ENCODE peak calls at places on chromosomes 5 and 9, in five cellular contexts. W is A549, I is heart right ventricle, C is breast epithelium, D is H1. P is an unnamed sample.

GRCh38 chr5:80186634-80187033 is 69.2 kb downstream of the SERINC5 start:
- DNase-seq in C (no peak), D (no peak), I (no peak), W (no peak), P (no peak)

GRCh38 chr5:124630767-124631704 is 115.4 kb downstream of the ZNF608 start:
- DNase-seq in C (no peak), W (no peak), I (no peak), D (no peak), P (no peak)

GRCh38 chr9:136582977-136583735 is 37.3 kb upstream of the NOTCH1 start:
- DNase-seq in C (no peak), I (no peak), D (no peak), W (no peak), P (no peak)

GRCh38 chr9:112546149-112547012 is 59.8 kb downstream of the KIAA1958 start:
- DNase-seq in D (no peak), W (no peak), I (no peak), C (no peak), P (no peak)

GRCh38 chr9:69292078-69292477 is 32.9 kb upstream of the ENTREP1 start:
- DNase-seq in C (no peak), W (peak; percentile 4), I (no peak), D (no peak), P (no peak)

GRCh38 chr5:756171-756570 is 28.4 kb downstream of the ZDHHC11B start:
- DNase-seq in I (no peak), D (no peak), C (no peak), W (no peak), P (no peak)

GRCh38 chr9:87324613-87325194 is 173.0 kb upstream of the DAPK1 start:
- DNase-seq in W (peak; percentile 31), C (no peak), D (no peak), I (peak; percentile 18), P (peak; percentile 50)

GRCh38 chr5:143228597-143229293 is 174.7 kb downstream of the NR3C1 start:
- DNase-seq in W (no peak), C (no peak), I (no peak), D (no peak), P (no peak)

GRCh38 chr9:4985376-4986266 is 549 bp downstream of the JAK2 start:
- DNase-seq in W (no peak), I (peak; percentile 35), D (no peak), C (no peak), P (peak; percentile 33)

GRCh38 chr9:29775491-29775890 is 2202.2 kb upstream of the C9orf72 start:
- DNase-seq in C (no peak), D (no peak), I (no peak), W (no peak), P (no peak)

GRCh38 chr9:116687762-116688160 is 656 bp downstream of the TRIM32 start:
- DNase-seq in C (no peak), I (no peak), W (peak; percentile 19), D (no peak), P (no peak)

GRCh38 chr9:129841071-129841470 is 5.8 kb downstream of the USP20 start:
- DNase-seq in C (no peak), D (no peak), I (no peak), W (no peak), P (no peak)

GRCh38 chr9:113935677-113936380 is 59.7 kb downstream of the ZNF618 start:
- DNase-seq in D (no peak), C (no peak), I (no peak), W (no peak), P (peak; percentile 2)

GRCh38 chr5:96284727-96285389 is 148.2 kb downstream of the PCSK1 start:
- DNase-seq in D (no peak), W (no peak), I (no peak), C (no peak), P (no peak)

GRCh38 chr5:175825906-175826305 is 45.5 kb upstream of the CPLX2 start:
- DNase-seq in C (no peak), I (no peak), W (no peak), D (no peak), P (no peak)

GRCh38 chr5:36323926-36324781 is 22.5 kb upstream of the RANBP3L start:
- DNase-seq in D (no peak), I (peak; percentile 33), C (no peak), W (no peak), P (no peak)

GRCh38 chr5:175814676-175815075 is 56.7 kb upstream of the CPLX2 start:
- DNase-seq in C (no peak), D (no peak), W (peak; percentile 94), I (no peak), P (no peak)

GRCh38 chr5:151483176-151483575 is 35.8 kb downstream of the SLC36A1 start:
- DNase-seq in D (no peak), C (no peak), W (no peak), I (no peak), P (no peak)

GRCh38 chr5:91280062-91280941 is 102.8 kb downstream of the ARRDC3 start:
- DNase-seq in C (peak; percentile 91), W (peak; percentile 95), I (peak; percentile 94), D (peak; percentile 86), P (peak; percentile 85)
- TF ChIP-seq CTCF in C (no peak), W (no peak), I (no peak), D (no peak), P (peak; percentile 31)

GRCh38 chr9:95336281-95336680 is 18.8 kb upstream of the FANCC start:
- DNase-seq in C (no peak), D (no peak), W (no peak), I (no peak), P (no peak)
- TF ChIP-seq CTCF in C (no peak), D (peak; percentile 75), W (peak; percentile 45), I (peak; percentile 45), P (peak; percentile 27)

GRCh38 chr5:157290156-157290980 is 24.4 kb downstream of the CYFIP2 start:
- DNase-seq in I (no peak), D (no peak), C (no peak), W (peak; percentile 55), P (no peak)

GRCh38 chr5:157295247-157295646 is 29.3 kb downstream of the CYFIP2 start:
- DNase-seq in D (no peak), I (no peak), C (no peak), W (no peak), P (no peak)

GRCh38 chr5:157290981-157291711 is 25.2 kb downstream of the CYFIP2 start:
- DNase-seq in C (no peak), I (no peak), D (no peak), W (peak; percentile 54), P (no peak)

GRCh38 chr5:157292599-157292998 is 26.7 kb downstream of the CYFIP2 start:
- DNase-seq in W (no peak), D (no peak), C (no peak), I (no peak), P (no peak)

GRCh38 chr5:157294692-157295091 is 28.8 kb downstream of the CYFIP2 start:
- DNase-seq in W (no peak), C (no peak), I (no peak), D (no peak), P (no peak)
- TF ChIP-seq CTCF in W (peak; percentile 10), C (no peak), I (no peak), D (peak; percentile 33), P (no peak)

GRCh38 chr5:94113087-94113486 is 371.7 kb upstream of the POU5F2 start:
- DNase-seq in C (no peak), W (no peak), I (no peak), D (no peak), P (no peak)

DNA sequence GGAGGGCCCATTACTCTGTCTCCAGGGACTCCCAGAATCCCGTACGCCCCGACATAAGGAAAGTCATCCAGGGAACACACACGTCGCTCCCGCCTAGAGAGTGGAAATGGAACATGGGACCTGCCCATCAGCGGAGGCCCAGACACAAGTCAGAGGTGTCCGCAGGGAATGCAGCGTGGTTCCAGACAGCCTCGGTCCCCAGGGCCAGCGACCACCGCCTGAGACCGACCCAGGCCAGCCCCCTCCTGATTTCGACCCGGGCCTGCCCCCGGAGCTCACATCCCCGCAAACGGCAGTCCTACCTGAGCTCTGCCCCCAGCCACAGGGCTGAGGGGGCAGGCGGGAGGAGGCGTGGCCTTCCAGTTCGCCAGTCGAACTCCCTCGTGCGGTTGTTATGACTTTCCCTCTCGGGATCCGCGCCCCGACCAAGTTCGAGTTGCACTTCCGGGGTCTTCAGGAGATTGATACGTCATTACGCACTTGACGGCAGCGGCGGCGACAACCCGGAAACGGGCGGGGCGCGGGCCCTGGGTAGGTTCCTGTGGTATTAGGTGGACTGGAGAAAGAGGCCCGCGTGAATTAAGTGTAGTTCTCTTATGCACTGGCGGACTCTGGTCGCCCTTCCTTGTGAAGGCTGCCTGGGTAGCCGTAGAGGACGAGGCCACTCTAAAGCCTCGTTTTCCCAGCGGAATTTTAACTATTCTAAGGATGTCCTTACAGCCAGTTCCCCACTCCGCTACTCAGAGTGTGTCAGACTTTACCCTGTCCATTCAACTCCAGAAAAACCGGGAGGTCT is 370.0 kb upstream of the POU5F2 start:
- DNase-seq in W (peak; percentile 94), C (peak; percentile 95), D (peak; percentile 92), I (peak; percentile 95), P (peak; percentile 85)
- TF ChIP-seq CTCF in W (no peak), C (peak; percentile 20), D (peak; percentile 5), I (peak; percentile 48), P (peak; percentile 8)